ENCODE peak calls at places on chromosomes 3 and 15, in four cellular contexts. F is HCT116, D is sigmoid colon, Z is transverse colon. T is an unnamed sample.

GRCh38 chr3:10680796-10681195 is 135.2 kb upstream of the SLC6A11 start:
- DNase-seq in Z (no peak), D (no peak), F (no peak), T (no peak)

GRCh38 chr15:51884517-51885236 is 55.2 kb downstream of the TMOD3 start:
- DNase-seq in F (no peak), Z (no peak), D (no peak), T (no peak)

GRCh38 chr15:52113246-52113645 is 671 bp upstream of the BCL2L10 start:
- DNase-seq in D (no peak), F (no peak), Z (no peak), T (no peak)

GRCh38 chr3:81425198-81425868 is 336.1 kb downstream of the GBE1 start:
- DNase-seq in D (no peak), Z (no peak), F (no peak), T (no peak)

GRCh38 chr15:77037475-77038209 is 33.3 kb downstream of the TSPAN3 start:
- DNase-seq in F (no peak), D (peak; percentile 55), Z (peak; percentile 6), T (peak; percentile 23)

GRCh38 chr3:124351430-124352142 is 359.7 kb upstream of the ROPN1 start:
- DNase-seq in Z (no peak), F (peak; percentile 31), D (no peak), T (no peak)

GRCh38 chr3:187587012-187587544 is 83.1 kb downstream of the SST start:
- DNase-seq in D (no peak), F (no peak), Z (no peak), T (no peak)

GRCh38 chr3:192332386-192333291 is 394.7 kb downstream of the FGF12 start:
- DNase-seq in Z (no peak), D (no peak), F (no peak), T (no peak)

GRCh38 chr3:81998139-81998755 is 236.8 kb upstream of the GBE1 start:
- DNase-seq in Z (no peak), F (no peak), D (no peak), T (no peak)

GRCh38 chr3:136070953-136071949 is 105.7 kb downstream of the PPP2R3A start:
- DNase-seq in D (no peak), Z (no peak), F (no peak), T (no peak)

GRCh38 chr3:63309780-63310179 is 31.7 kb downstream of the SYNPR start:
- DNase-seq in D (no peak), F (no peak), Z (no peak), T (no peak)

GRCh38 chr15:81877533-81878227 is 168.1 kb downstream of the MEX3B start:
- DNase-seq in D (no peak), Z (no peak), F (no peak), T (no peak)

DNA sequence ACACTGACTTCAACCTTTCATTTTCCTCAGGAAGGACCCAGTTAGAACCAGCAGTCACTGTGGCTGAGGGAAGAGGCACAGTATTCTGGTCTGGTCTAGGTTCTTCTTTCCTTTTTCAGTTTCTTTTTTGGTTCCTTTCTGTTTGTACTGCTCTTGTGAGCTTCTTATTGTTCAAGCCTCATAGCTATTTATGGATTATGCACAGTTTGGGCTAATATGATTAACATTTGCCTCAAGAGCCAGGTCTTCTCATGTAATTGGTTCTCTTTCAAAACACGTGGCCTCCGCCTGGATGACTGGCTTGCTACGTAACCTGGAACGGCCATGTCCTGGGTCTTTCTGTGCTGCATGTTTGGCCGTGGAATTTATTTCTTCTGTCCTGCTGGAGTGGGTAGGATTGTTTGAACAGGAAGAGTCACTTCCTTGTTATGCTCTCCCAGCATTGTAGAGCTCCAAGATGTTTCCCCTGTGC is 43.3 kb downstream of the RBMS3 start:
- DNase-seq in F (no peak), Z (peak; percentile 11), D (peak; percentile 80), T (peak; percentile 27)
- TF ChIP-seq POLR2A in F (no peak), Z (no peak), D (no peak), T (no peak)

DNA sequence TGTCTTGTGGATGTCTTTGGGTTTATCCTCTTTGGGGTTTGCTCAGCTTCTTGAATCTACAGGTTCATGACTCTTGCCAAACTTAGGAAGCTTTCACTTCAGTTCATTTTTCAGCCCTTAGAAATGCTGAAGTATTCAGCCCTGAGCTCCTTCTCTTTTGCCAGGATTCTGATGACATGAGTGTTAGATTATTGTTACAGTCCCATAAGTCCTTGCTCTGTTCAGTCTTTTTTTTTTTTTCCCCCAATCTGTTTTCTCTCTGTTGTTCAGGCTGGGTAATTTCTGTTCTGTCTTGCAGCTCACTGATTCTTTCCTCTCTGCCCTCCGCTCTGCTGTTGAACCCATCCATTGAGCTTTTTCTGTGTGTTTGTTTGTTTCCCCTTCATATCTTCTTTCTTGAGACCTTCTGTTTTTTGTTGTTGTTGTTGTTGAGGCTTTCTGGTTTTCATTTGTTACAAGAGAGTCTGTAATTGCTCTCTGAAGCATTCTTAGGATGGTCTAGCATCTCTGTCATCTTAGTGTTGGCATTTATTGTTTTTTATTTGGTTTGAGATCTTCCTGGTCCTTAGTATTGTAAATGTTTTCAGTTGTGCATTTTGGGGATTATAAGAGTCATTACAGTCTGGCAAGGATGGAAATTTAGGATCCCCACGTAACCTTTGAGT is 18.4 kb downstream of the LRCH3 start:
- DNase-seq in F (no peak), D (no peak), Z (no peak), T (no peak)
- TF ChIP-seq POLR2AphosphoS5 in F (no peak), D (peak; percentile 12), Z (no peak), T (no peak)

GRCh38 chr3:48426401-48426909 is 3.4 kb downstream of the PLXNB1 start:
- DNase-seq in D (peak; percentile 79), Z (no peak), F (no peak), T (no peak)

GRCh38 chr3:48427630-48427962 is 2.3 kb downstream of the PLXNB1 start:
- DNase-seq in Z (peak; percentile 37), D (no peak), F (no peak), T (no peak)

GRCh38 chr3:48425281-48425812 is 4.5 kb downstream of the PLXNB1 start:
- DNase-seq in Z (no peak), F (no peak), D (peak; percentile 77), T (peak; percentile 43)

GRCh38 chr3:48428088-48428862 is 1.6 kb downstream of the PLXNB1 start:
- DNase-seq in F (no peak), Z (peak; percentile 80), D (peak; percentile 65), T (peak; percentile 64)

DNA sequence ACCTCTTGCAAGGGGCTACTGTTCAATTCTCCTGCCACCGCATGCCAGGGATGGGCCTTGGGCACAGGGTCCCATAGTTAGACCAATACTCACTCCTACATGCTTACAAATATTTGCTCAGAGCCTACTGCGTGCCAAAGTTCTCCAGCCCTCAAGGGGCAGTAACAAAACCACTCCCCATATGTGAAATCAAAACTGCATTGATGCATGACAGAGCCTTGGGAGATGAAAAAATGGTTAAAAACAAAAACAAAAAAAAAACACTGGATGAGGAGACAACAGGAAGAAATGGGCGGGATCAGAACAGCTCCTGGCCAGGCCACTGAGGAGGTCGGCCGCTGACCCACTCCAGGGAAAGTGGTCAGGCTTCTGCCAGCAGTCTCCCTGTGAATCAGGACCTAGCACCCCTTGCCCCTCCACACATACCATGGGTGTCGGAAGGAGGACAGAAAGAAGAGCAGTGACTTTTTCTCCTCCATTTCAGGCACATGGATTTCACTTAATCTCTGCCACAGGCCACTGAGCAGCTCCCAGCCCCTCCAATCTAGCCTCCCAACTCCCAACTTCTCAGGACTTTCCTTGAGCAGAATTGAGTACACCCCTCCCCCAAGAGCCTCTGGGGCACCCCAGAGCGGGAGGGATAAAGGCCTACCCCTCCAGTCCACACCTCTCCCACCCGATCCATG is 2.8 kb downstream of the PLXNB1 start:
- DNase-seq in Z (no peak), F (no peak), D (no peak), T (no peak)
- H3K4me3 ChIP-seq in Z (peak overlapping the region; percentile 83), F (no peak overlapping the region), D (peak overlapping the region; percentile 66), T (peak overlapping the region; percentile 90)

DNA sequence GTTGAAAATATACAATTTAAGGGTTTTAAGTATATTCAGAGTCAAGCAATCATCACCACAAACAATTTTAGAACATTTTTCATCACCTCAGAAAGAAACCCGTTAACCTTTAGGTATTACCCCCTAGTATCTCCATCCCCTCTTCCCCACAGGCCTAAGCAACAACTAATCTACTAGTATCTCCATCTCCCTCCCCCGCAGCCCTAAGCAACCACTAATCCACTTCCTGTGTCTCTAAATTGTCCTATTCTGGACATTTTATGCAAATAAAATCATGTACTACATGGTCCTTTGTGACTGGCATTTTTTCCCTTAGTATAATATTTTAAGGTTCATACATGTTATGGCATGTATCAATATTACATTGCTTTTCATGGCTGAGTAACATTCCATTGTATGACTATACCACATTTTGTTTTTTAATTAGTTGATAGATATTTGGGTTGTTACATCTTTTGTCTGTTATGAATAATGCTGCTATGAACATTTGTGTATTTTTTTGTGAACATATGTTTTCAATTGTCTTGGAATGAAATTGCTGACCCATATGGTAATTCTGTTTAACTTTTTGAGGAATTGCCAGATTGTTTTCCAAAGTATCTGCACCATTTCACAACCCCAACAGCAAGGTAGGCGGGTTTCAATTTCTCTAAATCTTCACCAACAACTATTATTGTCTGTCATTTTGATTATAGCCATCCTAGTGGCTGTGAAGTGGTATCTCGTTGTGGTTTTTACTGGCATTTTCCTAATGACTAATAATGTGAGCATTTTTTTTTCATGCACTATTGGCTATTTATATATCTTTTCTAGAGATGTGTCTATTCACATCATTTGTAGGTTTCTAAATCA is 215.6 kb upstream of the CD96 start:
- DNase-seq in F (no peak), D (no peak), Z (no peak), T (no peak)
- TF ChIP-seq POLR2A in F (no peak), D (no peak), Z (no peak), T (no peak)

GRCh38 chr15:70318996-70319465 is 221.3 kb upstream of the TLE3 start:
- DNase-seq in Z (peak; percentile 46), D (peak; percentile 94), F (no peak), T (no peak)
- TF ChIP-seq POLR2AphosphoS5 in Z (peak; percentile 79), D (peak; percentile 84), F (no peak), T (no peak)

GRCh38 chr3:50294089-50294488 is 1.9 kb upstream of the IFRD2 start:
- DNase-seq in Z (no peak), D (no peak), F (no peak), T (no peak)
- H3K4me3 ChIP-seq in Z (no peak overlapping the region), D (no peak overlapping the region), F (no peak overlapping the region), T (no peak overlapping the region)

DNA sequence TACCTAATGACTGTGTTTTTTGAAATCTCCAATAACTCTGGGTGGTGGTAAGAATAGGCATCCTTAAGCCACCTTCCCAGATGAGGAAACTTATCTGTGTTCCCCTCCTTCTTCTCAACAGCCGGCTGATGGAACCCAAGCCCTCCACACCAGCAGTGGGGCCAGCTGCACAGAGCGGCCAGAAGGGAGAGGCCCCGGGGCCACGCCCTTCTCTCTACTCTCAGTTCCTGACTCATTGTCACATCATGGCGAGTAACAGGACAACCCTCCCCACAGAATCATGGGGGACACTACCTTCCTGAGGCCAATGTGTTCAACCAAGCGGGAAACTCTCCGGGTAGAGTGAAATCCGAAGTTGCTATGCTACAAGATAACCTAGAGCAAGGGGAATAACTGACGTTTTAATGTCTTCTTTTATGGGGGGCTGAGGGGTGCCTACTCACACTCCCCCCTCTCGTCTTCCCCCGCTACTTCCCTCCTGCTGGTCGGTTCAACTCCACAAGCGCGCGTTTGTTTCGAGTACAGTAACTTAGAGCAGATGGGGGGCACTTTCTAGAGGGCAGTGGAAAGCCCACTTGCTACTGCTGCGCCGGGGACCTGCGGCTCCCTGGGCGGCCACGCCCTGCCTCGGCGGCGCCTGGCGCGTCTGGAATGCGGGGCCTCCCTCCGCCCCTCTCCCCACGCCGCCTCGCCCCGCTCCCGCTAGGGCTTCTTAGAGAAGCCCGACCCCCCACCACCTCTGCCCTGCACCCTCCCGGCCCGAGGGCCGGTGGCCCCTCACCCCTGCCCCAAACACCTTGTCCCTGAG is 618 bp downstream of the ANXA2 start:
- DNase-seq in D (peak; percentile 83), Z (peak; percentile 86), F (no peak), T (peak; percentile 66)
- TF ChIP-seq POLR2A in D (no peak), Z (peak; percentile 57), F (no peak), T (no peak)